ENCODE peak calls at places on chromosomes 6 and 20, in four cellular contexts. K is suprapubic skin, G is heart left ventricle, X is sigmoid colon. P is an unnamed sample.

GRCh38 chr6:32885698-32886286 is 31.8 kb downstream of the PSMB9 start:
- DNase-seq in K (no peak), G (no peak), X (no peak), P (no peak)

GRCh38 chr20:62119101-62119500 is 3.2 kb upstream of the LSM14B start:
- DNase-seq in X (no peak), K (no peak), G (no peak), P (no peak)

GRCh38 chr6:111894272-111894671 is 21.0 kb upstream of the FYN start:
- DNase-seq in X (no peak), K (no peak), G (no peak), P (no peak)

GRCh38 chr6:109961666-109962065 is 16.4 kb upstream of the GPR6 start:
- DNase-seq in X (no peak), G (no peak), K (no peak), P (no peak)

GRCh38 chr6:168297643-168298042 is 21.9 kb downstream of the DACT2 start:
- DNase-seq in G (no peak), K (no peak), X (no peak), P (peak)

GRCh38 chr6:148709577-148709976 is 37.3 kb upstream of the UST start:
- DNase-seq in X (no peak), K (no peak), G (no peak), P (no peak)

GRCh38 chr6:72976389-72976900 is 248.9 kb downstream of the KHDC1L start:
- DNase-seq in G (no peak), K (no peak), X (no peak), P (no peak)

GRCh38 chr6:117441824-117442264 is 16.1 kb upstream of the ROS1 start:
- DNase-seq in K (no peak), X (no peak), G (no peak), P (no peak)

GRCh38 chr6:127566671-127567070 is 10.3 kb upstream of the C6orf58 start:
- DNase-seq in X (no peak), K (no peak), G (no peak), P (no peak)

GRCh38 chr6:47512872-47513271 is 35.3 kb downstream of the CD2AP start:
- DNase-seq in K (no peak), X (no peak), G (no peak), P (no peak)

GRCh38 chr20:8385247-8385646 is 253.2 kb downstream of the PLCB1 start:
- DNase-seq in G (peak), X (peak), K (no peak), P (no peak)

GRCh38 chr20:20824924-20825584 is 112.6 kb upstream of the RALGAPA2 start:
- DNase-seq in G (peak), X (peak), K (no peak), P (peak)

GRCh38 chr20:58523916-58524315 is 8.7 kb upstream of the APCDD1L start:
- DNase-seq in K (no peak), X (peak), G (no peak), P (no peak)

GRCh38 chr20:45138451-45139300 is 14.4 kb upstream of the WFDC12 start:
- DNase-seq in X (no peak), K (peak), G (peak), P (peak)

DNA sequence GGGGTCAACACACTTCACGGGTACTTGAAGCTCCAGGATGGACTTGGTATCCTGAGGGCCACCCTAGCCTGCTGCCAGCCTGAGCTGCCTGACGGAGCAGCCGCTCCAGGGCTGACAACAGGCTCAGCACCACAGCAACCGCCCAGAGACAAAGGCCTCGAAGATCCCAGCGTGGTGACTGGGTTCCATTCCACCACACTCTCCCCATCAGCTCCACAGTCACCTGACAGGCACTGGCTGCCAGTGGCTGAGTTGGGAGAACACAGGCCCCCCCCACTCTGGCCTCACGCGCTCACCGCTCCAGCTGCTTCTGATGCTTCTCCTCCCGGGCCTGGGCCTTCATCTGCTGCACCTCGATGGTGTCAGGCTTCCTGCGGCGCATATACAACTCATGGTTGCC is 48.2 kb downstream of the EZR start:
- DNase-seq in G (peak), X (peak), K (no peak), P (no peak)
- H3K27ac ChIP-seq in G (peak), X (no peak), K (no peak), P (no peak)

GRCh38 chr20:31341470-31341869 is 26.9 kb upstream of the DEFB118 start:
- DNase-seq in X (no peak), K (no peak), G (no peak), P (no peak)
- TF ChIP-seq POLR2A in X (no peak), K (no peak), G (no peak), P (no peak)

GRCh38 chr6:53793318-53793975 is 1.4 kb upstream of the LRRC1 start:
- DNase-seq in X (peak), G (peak), K (no peak), P (no peak)
- H3K27ac ChIP-seq in X (peak), G (peak), K (peak), P (no peak)

DNA sequence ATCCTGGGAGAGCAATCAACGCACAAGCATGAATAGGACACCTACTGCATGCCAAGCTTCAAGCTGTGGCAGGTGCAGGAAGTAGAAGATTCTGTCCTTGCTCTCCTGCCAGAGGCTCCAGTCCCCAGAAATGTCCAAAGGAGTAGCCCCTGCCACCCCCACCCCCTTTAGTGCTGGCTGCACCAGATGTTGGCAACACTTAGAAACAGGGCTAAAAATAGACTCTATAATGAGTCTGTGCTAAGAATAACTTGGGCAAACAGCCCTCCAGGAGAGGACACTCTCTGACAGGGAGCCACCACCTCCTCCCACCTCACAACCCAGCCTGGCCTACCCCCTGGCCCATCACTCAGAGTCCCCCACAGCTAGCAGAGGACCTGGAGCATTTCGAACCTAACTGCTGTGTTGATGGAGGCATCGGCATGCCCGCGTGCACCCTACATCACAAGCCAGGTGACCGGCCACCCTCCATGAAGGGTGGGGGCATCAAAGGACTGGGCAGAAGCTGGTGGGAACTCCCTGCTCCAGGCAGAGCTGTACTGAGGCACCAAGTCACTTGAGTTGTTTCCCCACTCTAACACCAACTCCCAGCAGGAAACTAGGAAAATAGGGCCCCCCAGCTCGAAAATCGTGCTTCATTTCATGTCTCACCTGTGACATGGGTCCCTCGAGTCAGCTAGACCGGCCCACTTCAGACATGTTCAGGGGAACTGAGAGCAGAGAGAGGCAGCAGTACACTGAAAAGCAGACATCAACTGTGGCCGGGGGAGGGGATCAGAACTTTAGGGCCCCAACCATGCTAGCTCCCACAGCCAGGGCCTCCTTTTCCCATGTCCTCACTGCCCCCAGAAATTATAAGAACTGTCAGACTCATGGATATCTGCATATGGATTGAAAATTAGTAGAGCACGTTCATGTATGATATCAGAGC is 18.6 kb downstream of the TFEB start:
- DNase-seq in G (peak), K (no peak), X (no peak), P (no peak)
- TF ChIP-seq POLR2A in G (no peak), K (no peak), X (no peak), P (no peak)

GRCh38 chr6:44043036-44043478 is 84.2 kb downstream of the MRPL14 start:
- DNase-seq in X (peak), G (peak), K (no peak), P (peak)
- H3K27ac ChIP-seq in X (peak), G (no peak), K (no peak), P (no peak)

GRCh38 chr6:12065321-12066140 is 53.4 kb downstream of the HIVEP1 start:
- DNase-seq in X (no peak), K (no peak), G (no peak), P (no peak)
- TF ChIP-seq POLR2A in X (no peak), K (no peak), G (no peak), P (no peak)

GRCh38 chr20:43955244-43956191 is 40.9 kb downstream of the TOX2 start:
- DNase-seq in X (no peak), K (no peak), G (no peak), P (no peak)
- H3K27ac ChIP-seq in X (no peak), K (no peak), G (no peak), P (no peak)

DNA sequence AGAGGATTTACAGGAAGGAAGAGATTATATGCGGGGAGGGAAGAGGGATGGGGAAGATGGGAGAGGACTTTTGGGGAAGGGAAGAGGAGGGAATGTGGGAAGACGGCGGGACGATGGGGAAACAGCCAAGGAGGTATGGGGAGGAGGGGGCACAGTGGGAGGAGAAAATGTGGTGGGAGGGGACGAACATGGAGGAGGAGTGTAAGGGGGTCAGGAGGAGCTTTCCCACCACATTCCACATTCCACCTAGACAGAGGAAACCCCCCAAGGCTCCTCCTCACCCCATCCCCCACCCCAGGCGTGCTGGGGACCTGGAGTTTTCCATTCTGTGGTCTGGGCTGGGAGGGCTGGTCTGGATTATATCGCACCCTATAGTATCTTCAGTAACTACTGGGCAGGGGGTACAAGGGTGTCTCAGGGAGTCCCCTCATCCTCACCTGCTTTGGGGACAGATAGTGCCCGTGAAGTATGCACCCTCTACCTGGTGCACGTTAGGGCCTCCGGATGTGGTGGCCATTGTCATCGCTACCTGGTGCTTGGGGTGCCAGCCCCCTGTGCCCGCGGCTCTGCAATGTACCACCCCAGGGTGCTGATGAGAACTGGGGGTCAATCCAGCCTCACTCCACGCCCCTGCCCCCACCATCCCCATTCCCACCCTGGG is 684 bp upstream of the PTGIS start:
- DNase-seq in G (peak), K (peak), X (peak), P (peak)
- TF ChIP-seq POLR2A in G (no peak), K (no peak), X (no peak), P (no peak)

GRCh38 chr6:108690326-108691000 is 129.7 kb downstream of the FOXO3 start:
- DNase-seq in K (no peak), X (no peak), G (no peak), P (no peak)
- H3K27ac ChIP-seq in K (peak), X (no peak), G (peak), P (no peak)

GRCh38 chr6:160106010-160106409 is 15.6 kb upstream of the SLC22A1 start:
- DNase-seq in X (no peak), K (no peak), G (no peak), P (no peak)
- TF ChIP-seq POLR2A in X (no peak), K (no peak), G (no peak), P (no peak)